ENCODE peak calls at places on chromosomes 6 and 20, in ten cellular contexts. One of them, this sample, is unnamed.

GRCh38 chr6:15474196-15474595 is 188.6 kb downstream of the DTNBP1 start:
- DNase-seq in RPMI7951: peak; percentile 48
- DNase-seq in AG08395: peak; percentile 66
- DNase-seq in activated naive CD4-positive, alpha-beta T cell: no peak
- DNase-seq in Ammon's horn: no peak
- DNase-seq in GM13976: no peak
- DNase-seq in C1 segment of cervical spinal cord: no peak
- DNase-seq in GOT3: no peak
- DNase-seq in HuH-7.5: no peak
- DNase-seq in iPS DF 6.9: no peak
- DNase-seq in this sample: no peak

GRCh38 chr20:20491110-20491783 is 123.3 kb downstream of the INSM1 start:
- DNase-seq in RPMI7951: no peak
- DNase-seq in AG08395: peak; percentile 21
- DNase-seq in activated naive CD4-positive, alpha-beta T cell: no peak
- DNase-seq in Ammon's horn: no peak
- DNase-seq in GM13976: peak; percentile 31
- DNase-seq in C1 segment of cervical spinal cord: no peak
- DNase-seq in GOT3: no peak
- DNase-seq in HuH-7.5: no peak
- DNase-seq in iPS DF 6.9: no peak
- DNase-seq in this sample: no peak

GRCh38 chr6:25218346-25218745 is 60.8 kb upstream of the CARMIL1 start:
- DNase-seq in RPMI7951: no peak
- DNase-seq in AG08395: no peak
- DNase-seq in activated naive CD4-positive, alpha-beta T cell: no peak
- DNase-seq in Ammon's horn: no peak
- DNase-seq in GM13976: no peak
- DNase-seq in C1 segment of cervical spinal cord: no peak
- DNase-seq in GOT3: no peak
- DNase-seq in HuH-7.5: no peak
- DNase-seq in iPS DF 6.9: no peak
- DNase-seq in this sample: no peak

GRCh38 chr20:2399390-2399789 is 18.7 kb downstream of the TGM6 start:
- DNase-seq in RPMI7951: no peak
- DNase-seq in AG08395: no peak
- DNase-seq in activated naive CD4-positive, alpha-beta T cell: no peak
- DNase-seq in Ammon's horn: no peak
- DNase-seq in GM13976: no peak
- DNase-seq in C1 segment of cervical spinal cord: no peak
- DNase-seq in GOT3: no peak
- DNase-seq in HuH-7.5: no peak
- DNase-seq in iPS DF 6.9: no peak
- DNase-seq in this sample: no peak

GRCh38 chr20:47790032-47790965 is 5.0 kb upstream of the SULF2 start:
- DNase-seq in RPMI7951: peak; percentile 100
- DNase-seq in AG08395: peak; percentile 62
- DNase-seq in activated naive CD4-positive, alpha-beta T cell: no peak
- DNase-seq in Ammon's horn: no peak
- DNase-seq in GM13976: no peak
- DNase-seq in C1 segment of cervical spinal cord: no peak
- DNase-seq in GOT3: no peak
- DNase-seq in HuH-7.5: no peak
- DNase-seq in iPS DF 6.9: no peak
- DNase-seq in this sample: no peak

GRCh38 chr20:40265872-40266533 is 423.0 kb downstream of the MAFB start:
- DNase-seq in RPMI7951: peak; percentile 66
- DNase-seq in AG08395: peak; percentile 60
- DNase-seq in activated naive CD4-positive, alpha-beta T cell: no peak
- DNase-seq in Ammon's horn: peak; percentile 29
- DNase-seq in GM13976: no peak
- DNase-seq in C1 segment of cervical spinal cord: no peak
- DNase-seq in GOT3: no peak
- DNase-seq in HuH-7.5: no peak
- DNase-seq in iPS DF 6.9: no peak
- DNase-seq in this sample: peak; percentile 40

GRCh38 chr6:158894192-158894591 is 75.0 kb upstream of the EZR start:
- DNase-seq in RPMI7951: peak; percentile 73
- DNase-seq in AG08395: peak; percentile 76
- DNase-seq in activated naive CD4-positive, alpha-beta T cell: no peak
- DNase-seq in Ammon's horn: no peak
- DNase-seq in GM13976: no peak
- DNase-seq in C1 segment of cervical spinal cord: no peak
- DNase-seq in GOT3: no peak
- DNase-seq in HuH-7.5: no peak
- DNase-seq in iPS DF 6.9: peak; percentile 74
- DNase-seq in this sample: no peak

GRCh38 chr20:6868864-6869263 is 101.4 kb downstream of the BMP2 start:
- DNase-seq in RPMI7951: peak; percentile 4
- DNase-seq in AG08395: no peak
- DNase-seq in activated naive CD4-positive, alpha-beta T cell: no peak
- DNase-seq in Ammon's horn: no peak
- DNase-seq in GM13976: no peak
- DNase-seq in C1 segment of cervical spinal cord: no peak
- DNase-seq in GOT3: no peak
- DNase-seq in HuH-7.5: no peak
- DNase-seq in iPS DF 6.9: no peak
- DNase-seq in this sample: no peak

GRCh38 chr20:10864076-10864672 is 190.4 kb upstream of the JAG1 start:
- DNase-seq in RPMI7951: peak; percentile 28
- DNase-seq in AG08395: peak; percentile 9
- DNase-seq in activated naive CD4-positive, alpha-beta T cell: no peak
- DNase-seq in Ammon's horn: no peak
- DNase-seq in GM13976: no peak
- DNase-seq in C1 segment of cervical spinal cord: no peak
- DNase-seq in GOT3: no peak
- DNase-seq in HuH-7.5: no peak
- DNase-seq in iPS DF 6.9: no peak
- DNase-seq in this sample: no peak

GRCh38 chr20:7302256-7302655 is 534.8 kb downstream of the BMP2 start:
- DNase-seq in RPMI7951: no peak
- DNase-seq in AG08395: no peak
- DNase-seq in activated naive CD4-positive, alpha-beta T cell: no peak
- DNase-seq in Ammon's horn: no peak
- DNase-seq in GM13976: no peak
- DNase-seq in C1 segment of cervical spinal cord: no peak
- DNase-seq in GOT3: no peak
- DNase-seq in HuH-7.5: no peak
- DNase-seq in iPS DF 6.9: no peak
- DNase-seq in this sample: no peak

GRCh38 chr6:166671434-166672061 is 44.5 kb upstream of the RPS6KA2 start:
- DNase-seq in RPMI7951: no peak
- DNase-seq in AG08395: peak; percentile 23
- DNase-seq in activated naive CD4-positive, alpha-beta T cell: no peak
- DNase-seq in Ammon's horn: no peak
- DNase-seq in GM13976: no peak
- DNase-seq in C1 segment of cervical spinal cord: no peak
- DNase-seq in GOT3: no peak
- DNase-seq in HuH-7.5: no peak
- DNase-seq in iPS DF 6.9: no peak
- DNase-seq in this sample: no peak

GRCh38 chr6:15365273-15365687 is 119.4 kb downstream of the JARID2 start:
- DNase-seq in RPMI7951: peak; percentile 95
- DNase-seq in AG08395: peak; percentile 87
- DNase-seq in activated naive CD4-positive, alpha-beta T cell: peak; percentile 47
- DNase-seq in Ammon's horn: peak; percentile 88
- DNase-seq in GM13976: no peak
- DNase-seq in C1 segment of cervical spinal cord: peak; percentile 27
- DNase-seq in GOT3: no peak
- DNase-seq in HuH-7.5: no peak
- DNase-seq in iPS DF 6.9: no peak
- DNase-seq in this sample: peak; percentile 37

GRCh38 chr20:59082077-59082740 is 39.6 kb upstream of the PRELID3B start:
- DNase-seq in RPMI7951: peak; percentile 25
- DNase-seq in AG08395: no peak
- DNase-seq in activated naive CD4-positive, alpha-beta T cell: no peak
- DNase-seq in Ammon's horn: no peak
- DNase-seq in GM13976: no peak
- DNase-seq in C1 segment of cervical spinal cord: no peak
- DNase-seq in GOT3: no peak
- DNase-seq in HuH-7.5: no peak
- DNase-seq in iPS DF 6.9: no peak
- DNase-seq in this sample: peak; percentile 41

GRCh38 chr20:29878777-29879442 is 1378.6 kb upstream of the DEFB115 start:
- DNase-seq in RPMI7951: no peak
- DNase-seq in AG08395: no peak
- DNase-seq in activated naive CD4-positive, alpha-beta T cell: no peak
- DNase-seq in Ammon's horn: no peak
- DNase-seq in GM13976: peak; percentile 20
- DNase-seq in C1 segment of cervical spinal cord: no peak
- DNase-seq in GOT3: no peak
- DNase-seq in HuH-7.5: no peak
- DNase-seq in iPS DF 6.9: no peak
- DNase-seq in this sample: no peak

GRCh38 chr6:128710305-128710704 is 172.6 kb upstream of the LAMA2 start:
- DNase-seq in RPMI7951: peak; percentile 35
- DNase-seq in AG08395: peak; percentile 13
- DNase-seq in activated naive CD4-positive, alpha-beta T cell: no peak
- DNase-seq in Ammon's horn: no peak
- DNase-seq in GM13976: no peak
- DNase-seq in C1 segment of cervical spinal cord: no peak
- DNase-seq in GOT3: no peak
- DNase-seq in HuH-7.5: no peak
- DNase-seq in iPS DF 6.9: no peak
- DNase-seq in this sample: no peak

GRCh38 chr6:64014581-64014980 is 379.0 kb downstream of the PHF3 start:
- DNase-seq in RPMI7951: no peak
- DNase-seq in AG08395: no peak
- DNase-seq in activated naive CD4-positive, alpha-beta T cell: no peak
- DNase-seq in Ammon's horn: no peak
- DNase-seq in GM13976: no peak
- DNase-seq in C1 segment of cervical spinal cord: no peak
- DNase-seq in GOT3: no peak
- DNase-seq in HuH-7.5: no peak
- DNase-seq in iPS DF 6.9: no peak
- DNase-seq in this sample: no peak

GRCh38 chr20:6692566-6693168 is 74.8 kb upstream of the BMP2 start:
- DNase-seq in RPMI7951: peak; percentile 65
- DNase-seq in AG08395: no peak
- DNase-seq in activated naive CD4-positive, alpha-beta T cell: no peak
- DNase-seq in Ammon's horn: peak; percentile 14
- DNase-seq in GM13976: no peak
- DNase-seq in C1 segment of cervical spinal cord: no peak
- DNase-seq in GOT3: no peak
- DNase-seq in HuH-7.5: no peak
- DNase-seq in iPS DF 6.9: no peak
- DNase-seq in this sample: no peak

GRCh38 chr20:46253391-46253790 is 54.9 kb downstream of the CDH22 start:
- DNase-seq in RPMI7951: peak; percentile 23
- DNase-seq in AG08395: peak; percentile 26
- DNase-seq in activated naive CD4-positive, alpha-beta T cell: no peak
- DNase-seq in Ammon's horn: peak; percentile 37
- DNase-seq in GM13976: no peak
- DNase-seq in C1 segment of cervical spinal cord: no peak
- DNase-seq in GOT3: no peak
- DNase-seq in HuH-7.5: peak; percentile 43
- DNase-seq in iPS DF 6.9: no peak
- DNase-seq in this sample: no peak

GRCh38 chr20:20568604-20569205 is 143.7 kb downstream of the RALGAPA2 start:
- DNase-seq in RPMI7951: peak; percentile 48
- DNase-seq in AG08395: peak; percentile 59
- DNase-seq in activated naive CD4-positive, alpha-beta T cell: no peak
- DNase-seq in Ammon's horn: peak; percentile 72
- DNase-seq in GM13976: peak; percentile 37
- DNase-seq in C1 segment of cervical spinal cord: no peak
- DNase-seq in GOT3: no peak
- DNase-seq in HuH-7.5: no peak
- DNase-seq in iPS DF 6.9: no peak
- DNase-seq in this sample: peak; percentile 61

GRCh38 chr20:19269737-19270325 is 57.4 kb downstream of the SLC24A3 start:
- DNase-seq in RPMI7951: peak; percentile 95
- DNase-seq in AG08395: peak; percentile 33
- DNase-seq in activated naive CD4-positive, alpha-beta T cell: no peak
- DNase-seq in Ammon's horn: no peak
- DNase-seq in GM13976: no peak
- DNase-seq in C1 segment of cervical spinal cord: no peak
- DNase-seq in GOT3: no peak
- DNase-seq in HuH-7.5: no peak
- DNase-seq in iPS DF 6.9: no peak
- DNase-seq in this sample: no peak

GRCh38 chr6:81834141-81834621 is 81.7 kb upstream of the TENT5A start:
- DNase-seq in RPMI7951: peak; percentile 81
- DNase-seq in AG08395: peak; percentile 81
- DNase-seq in activated naive CD4-positive, alpha-beta T cell: no peak
- DNase-seq in Ammon's horn: no peak
- DNase-seq in GM13976: no peak
- DNase-seq in C1 segment of cervical spinal cord: no peak
- DNase-seq in GOT3: no peak
- DNase-seq in HuH-7.5: no peak
- DNase-seq in iPS DF 6.9: no peak
- DNase-seq in this sample: no peak

GRCh38 chr20:437787-438486 is 24.4 kb downstream of the TBC1D20 start:
- DNase-seq in RPMI7951: no peak
- DNase-seq in AG08395: no peak
- DNase-seq in activated naive CD4-positive, alpha-beta T cell: peak; percentile 13
- DNase-seq in Ammon's horn: no peak
- DNase-seq in GM13976: no peak
- DNase-seq in C1 segment of cervical spinal cord: no peak
- DNase-seq in GOT3: no peak
- DNase-seq in HuH-7.5: no peak
- DNase-seq in iPS DF 6.9: no peak
- DNase-seq in this sample: no peak

This sample was measured in NAMALWA.